ENCODE peak calls at places on chromosomes 4 and X, in ten cellular contexts. One of them, this sample, is unnamed.

GRCh38 chrX:45859407-45859806 is 658.7 kb upstream of the DIPK2B start:
- DNase-seq in GDM1: no peak
- DNase-seq in mammary epithelial cell: no peak
- DNase-seq in SJSA1: peak
- DNase-seq in GM12891: no peak
- DNase-seq in NCI-H510A: no peak
- DNase-seq in activated CD8-positive, alpha-beta T cell treated with anti-CD3 and anti-CD28 coated beads, Interleukin-2, amount 10 ng/mL, durations not matched to agents 7 days and 5 days: no peak
- DNase-seq in cardiac muscle cell: no peak
- DNase-seq in WERI-Rb-1: no peak
- DNase-seq in B cell: no peak
- DNase-seq in this sample: no peak

GRCh38 chr4:620851-621261 is 4.5 kb upstream of the PDE6B start:
- DNase-seq in GDM1: no peak
- DNase-seq in mammary epithelial cell: no peak
- DNase-seq in SJSA1: no peak
- DNase-seq in GM12891: no peak
- DNase-seq in NCI-H510A: no peak
- DNase-seq in activated CD8-positive, alpha-beta T cell treated with anti-CD3 and anti-CD28 coated beads, Interleukin-2, amount 10 ng/mL, durations not matched to agents 7 days and 5 days: no peak
- DNase-seq in cardiac muscle cell: no peak
- DNase-seq in WERI-Rb-1: no peak
- DNase-seq in B cell: no peak
- DNase-seq in this sample: no peak

GRCh38 chr4:83219344-83219990 is 65.1 kb downstream of the COQ2 start:
- DNase-seq in GDM1: no peak
- DNase-seq in mammary epithelial cell: peak
- DNase-seq in SJSA1: peak
- DNase-seq in GM12891: no peak
- DNase-seq in NCI-H510A: peak
- DNase-seq in activated CD8-positive, alpha-beta T cell treated with anti-CD3 and anti-CD28 coated beads, Interleukin-2, amount 10 ng/mL, durations not matched to agents 7 days and 5 days: peak
- DNase-seq in cardiac muscle cell: no peak
- DNase-seq in WERI-Rb-1: peak
- DNase-seq in B cell: no peak
- DNase-seq in this sample: no peak

GRCh38 chr4:78652282-78652876 is 100.8 kb downstream of the ANXA3 start:
- DNase-seq in GDM1: no peak
- DNase-seq in mammary epithelial cell: no peak
- DNase-seq in SJSA1: no peak
- DNase-seq in GM12891: no peak
- DNase-seq in NCI-H510A: no peak
- DNase-seq in activated CD8-positive, alpha-beta T cell treated with anti-CD3 and anti-CD28 coated beads, Interleukin-2, amount 10 ng/mL, durations not matched to agents 7 days and 5 days: no peak
- DNase-seq in cardiac muscle cell: no peak
- DNase-seq in WERI-Rb-1: no peak
- DNase-seq in B cell: no peak
- DNase-seq in this sample: no peak

GRCh38 chr4:7736436-7737267 is 203.0 kb downstream of the AFAP1 start:
- DNase-seq in GDM1: no peak
- DNase-seq in mammary epithelial cell: no peak
- DNase-seq in SJSA1: no peak
- DNase-seq in GM12891: no peak
- DNase-seq in NCI-H510A: no peak
- DNase-seq in activated CD8-positive, alpha-beta T cell treated with anti-CD3 and anti-CD28 coated beads, Interleukin-2, amount 10 ng/mL, durations not matched to agents 7 days and 5 days: no peak
- DNase-seq in cardiac muscle cell: peak
- DNase-seq in WERI-Rb-1: no peak
- DNase-seq in B cell: no peak
- DNase-seq in this sample: no peak

GRCh38 chr4:15719506-15719905 is 16.6 kb downstream of the BST1 start:
- DNase-seq in GDM1: no peak
- DNase-seq in mammary epithelial cell: no peak
- DNase-seq in SJSA1: no peak
- DNase-seq in GM12891: no peak
- DNase-seq in NCI-H510A: no peak
- DNase-seq in activated CD8-positive, alpha-beta T cell treated with anti-CD3 and anti-CD28 coated beads, Interleukin-2, amount 10 ng/mL, durations not matched to agents 7 days and 5 days: no peak
- DNase-seq in cardiac muscle cell: no peak
- DNase-seq in WERI-Rb-1: no peak
- DNase-seq in B cell: no peak
- DNase-seq in this sample: no peak

GRCh38 chrX:3609800-3610199 is 103.6 kb downstream of the PRKX start:
- DNase-seq in GDM1: no peak
- DNase-seq in mammary epithelial cell: peak
- DNase-seq in SJSA1: no peak
- DNase-seq in GM12891: no peak
- DNase-seq in NCI-H510A: no peak
- DNase-seq in activated CD8-positive, alpha-beta T cell treated with anti-CD3 and anti-CD28 coated beads, Interleukin-2, amount 10 ng/mL, durations not matched to agents 7 days and 5 days: no peak
- DNase-seq in cardiac muscle cell: no peak
- DNase-seq in WERI-Rb-1: no peak
- DNase-seq in B cell: no peak
- DNase-seq in this sample: no peak

GRCh38 chr4:109562457-109563237 is 2.6 kb downstream of the MCUB start:
- DNase-seq in GDM1: no peak
- DNase-seq in mammary epithelial cell: no peak
- DNase-seq in SJSA1: no peak
- DNase-seq in GM12891: no peak
- DNase-seq in NCI-H510A: no peak
- DNase-seq in activated CD8-positive, alpha-beta T cell treated with anti-CD3 and anti-CD28 coated beads, Interleukin-2, amount 10 ng/mL, durations not matched to agents 7 days and 5 days: no peak
- DNase-seq in cardiac muscle cell: peak
- DNase-seq in WERI-Rb-1: no peak
- DNase-seq in B cell: no peak
- DNase-seq in this sample: no peak

GRCh38 chr4:153212755-153213154 is 8.5 kb downstream of the TRIM2 start:
- DNase-seq in GDM1: no peak
- DNase-seq in mammary epithelial cell: peak
- DNase-seq in SJSA1: no peak
- DNase-seq in GM12891: no peak
- DNase-seq in NCI-H510A: no peak
- DNase-seq in activated CD8-positive, alpha-beta T cell treated with anti-CD3 and anti-CD28 coated beads, Interleukin-2, amount 10 ng/mL, durations not matched to agents 7 days and 5 days: no peak
- DNase-seq in cardiac muscle cell: no peak
- DNase-seq in WERI-Rb-1: no peak
- DNase-seq in B cell: no peak
- DNase-seq in this sample: no peak

GRCh38 chr4:79445371-79445781 is 37.3 kb upstream of the GK2 start:
- DNase-seq in GDM1: no peak
- DNase-seq in mammary epithelial cell: no peak
- DNase-seq in SJSA1: no peak
- DNase-seq in GM12891: no peak
- DNase-seq in NCI-H510A: peak
- DNase-seq in activated CD8-positive, alpha-beta T cell treated with anti-CD3 and anti-CD28 coated beads, Interleukin-2, amount 10 ng/mL, durations not matched to agents 7 days and 5 days: no peak
- DNase-seq in cardiac muscle cell: peak
- DNase-seq in WERI-Rb-1: peak
- DNase-seq in B cell: no peak
- DNase-seq in this sample: no peak

GRCh38 chr4:88522702-88523324 is 763 bp downstream of the PYURF start:
- DNase-seq in GDM1: peak
- DNase-seq in mammary epithelial cell: peak
- DNase-seq in SJSA1: peak
- DNase-seq in GM12891: peak
- DNase-seq in NCI-H510A: peak
- DNase-seq in activated CD8-positive, alpha-beta T cell treated with anti-CD3 and anti-CD28 coated beads, Interleukin-2, amount 10 ng/mL, durations not matched to agents 7 days and 5 days: no peak
- DNase-seq in cardiac muscle cell: peak
- DNase-seq in WERI-Rb-1: peak
- DNase-seq in B cell: no peak
- DNase-seq in this sample: no peak

GRCh38 chrX:11212741-11213140 is 80.5 kb upstream of the AMELX start:
- DNase-seq in GDM1: no peak
- DNase-seq in mammary epithelial cell: no peak
- DNase-seq in SJSA1: no peak
- DNase-seq in GM12891: no peak
- DNase-seq in NCI-H510A: no peak
- DNase-seq in activated CD8-positive, alpha-beta T cell treated with anti-CD3 and anti-CD28 coated beads, Interleukin-2, amount 10 ng/mL, durations not matched to agents 7 days and 5 days: no peak
- DNase-seq in cardiac muscle cell: no peak
- DNase-seq in WERI-Rb-1: no peak
- DNase-seq in B cell: no peak
- DNase-seq in this sample: no peak

GRCh38 chr4:39976141-39976944 is 1.4 kb downstream of the PDS5A start:
- DNase-seq in GDM1: peak
- DNase-seq in mammary epithelial cell: peak
- DNase-seq in SJSA1: peak
- DNase-seq in GM12891: peak
- DNase-seq in NCI-H510A: peak
- DNase-seq in activated CD8-positive, alpha-beta T cell treated with anti-CD3 and anti-CD28 coated beads, Interleukin-2, amount 10 ng/mL, durations not matched to agents 7 days and 5 days: peak
- DNase-seq in cardiac muscle cell: peak
- DNase-seq in WERI-Rb-1: peak
- DNase-seq in B cell: peak
- DNase-seq in this sample: peak

GRCh38 chrX:3215249-3215648 is 131.2 kb downstream of the MXRA5 start:
- DNase-seq in GDM1: no peak
- DNase-seq in mammary epithelial cell: no peak
- DNase-seq in SJSA1: no peak
- DNase-seq in GM12891: no peak
- DNase-seq in NCI-H510A: no peak
- DNase-seq in activated CD8-positive, alpha-beta T cell treated with anti-CD3 and anti-CD28 coated beads, Interleukin-2, amount 10 ng/mL, durations not matched to agents 7 days and 5 days: no peak
- DNase-seq in cardiac muscle cell: no peak
- DNase-seq in WERI-Rb-1: no peak
- DNase-seq in B cell: no peak
- DNase-seq in this sample: no peak

GRCh38 chrX:23344208-23344903 is 9.7 kb downstream of the PTCHD1 start:
- DNase-seq in GDM1: no peak
- DNase-seq in mammary epithelial cell: no peak
- DNase-seq in SJSA1: no peak
- DNase-seq in GM12891: no peak
- DNase-seq in NCI-H510A: no peak
- DNase-seq in activated CD8-positive, alpha-beta T cell treated with anti-CD3 and anti-CD28 coated beads, Interleukin-2, amount 10 ng/mL, durations not matched to agents 7 days and 5 days: no peak
- DNase-seq in cardiac muscle cell: no peak
- DNase-seq in WERI-Rb-1: no peak
- DNase-seq in B cell: no peak
- DNase-seq in this sample: no peak

GRCh38 chr4:81255524-81255923 is 40.5 kb upstream of the PRKG2 start:
- DNase-seq in GDM1: no peak
- DNase-seq in mammary epithelial cell: peak
- DNase-seq in SJSA1: no peak
- DNase-seq in GM12891: no peak
- DNase-seq in NCI-H510A: no peak
- DNase-seq in activated CD8-positive, alpha-beta T cell treated with anti-CD3 and anti-CD28 coated beads, Interleukin-2, amount 10 ng/mL, durations not matched to agents 7 days and 5 days: no peak
- DNase-seq in cardiac muscle cell: no peak
- DNase-seq in WERI-Rb-1: no peak
- DNase-seq in B cell: no peak
- DNase-seq in this sample: no peak

GRCh38 chr4:184100297-184100885 is 117.3 kb downstream of the ENPP6 start:
- DNase-seq in GDM1: peak
- DNase-seq in mammary epithelial cell: no peak
- DNase-seq in SJSA1: no peak
- DNase-seq in GM12891: peak
- DNase-seq in NCI-H510A: no peak
- DNase-seq in activated CD8-positive, alpha-beta T cell treated with anti-CD3 and anti-CD28 coated beads, Interleukin-2, amount 10 ng/mL, durations not matched to agents 7 days and 5 days: peak
- DNase-seq in cardiac muscle cell: peak
- DNase-seq in WERI-Rb-1: peak
- DNase-seq in B cell: no peak
- DNase-seq in this sample: no peak

GRCh38 chr4:27524224-27524623 is 663.6 kb downstream of the STIM2 start:
- DNase-seq in GDM1: no peak
- DNase-seq in mammary epithelial cell: no peak
- DNase-seq in SJSA1: no peak
- DNase-seq in GM12891: no peak
- DNase-seq in NCI-H510A: no peak
- DNase-seq in activated CD8-positive, alpha-beta T cell treated with anti-CD3 and anti-CD28 coated beads, Interleukin-2, amount 10 ng/mL, durations not matched to agents 7 days and 5 days: no peak
- DNase-seq in cardiac muscle cell: no peak
- DNase-seq in WERI-Rb-1: no peak
- DNase-seq in B cell: no peak
- DNase-seq in this sample: no peak

This sample was measured in effector memory CD4-positive, alpha-beta T cell.